ENCODE peak calls at places on chromosomes 4 and X, in eight cellular contexts. X, L, A, S, N, Y, C and I are unnamed samples.

GRCh38 chr4:153643406-153644016 is 40.6 kb upstream of the TLR2 start:
- DNase-seq in L (peak; percentile 59), Y (no peak), A (no peak), X (no peak), S (no peak), C (peak; percentile 54), N (peak; percentile 51), I (peak; percentile 49)

GRCh38 chr4:150078996-150079581 is 844 bp downstream of the DCLK2 start:
- DNase-seq in Y (no peak), L (peak; percentile 72), A (peak; percentile 10), N (peak; percentile 29), C (peak; percentile 5), S (peak; percentile 43), X (no peak), I (peak; percentile 67)

GRCh38 chr4:5573965-5574364 is 134.4 kb downstream of the EVC2 start:
- DNase-seq in X (no peak), C (no peak), L (no peak), A (no peak), N (no peak), Y (no peak), S (no peak), I (no peak)

GRCh38 chrX:25028726-25029125 is 13.0 kb upstream of the ARX start:
- DNase-seq in Y (no peak), A (no peak), C (peak; percentile 71), X (no peak), S (no peak), L (peak; percentile 74), N (peak; percentile 56), I (no peak)

GRCh38 chrX:153537526-153538295 is 20.3 kb downstream of the ATP2B3 start:
- DNase-seq in L (no peak), N (no peak), C (no peak), S (no peak), X (no peak), A (no peak), Y (no peak), I (no peak)

GRCh38 chrX:46268429-46268828 is 276.8 kb downstream of the ZNF674 start:
- DNase-seq in N (peak; percentile 25), A (no peak), Y (no peak), C (peak; percentile 85), L (peak; percentile 48), X (no peak), S (no peak), I (peak; percentile 29)

GRCh38 chrX:147832707-147833348 is 78.9 kb upstream of the FMR1 start:
- DNase-seq in X (no peak), L (no peak), A (no peak), N (no peak), C (no peak), Y (no peak), S (no peak), I (no peak)

GRCh38 chrX:47690175-47690574 is 31.2 kb upstream of the UXT start:
- DNase-seq in Y (no peak), L (peak; percentile 29), A (no peak), C (no peak), S (no peak), X (no peak), N (peak; percentile 7), I (no peak)

GRCh38 chr4:127781303-127782024 is 658 bp upstream of the HSPA4L start:
- DNase-seq in A (peak; percentile 18), S (no peak), C (no peak), N (peak; percentile 70), L (peak; percentile 81), X (no peak), Y (peak; percentile 28), I (peak; percentile 83)

GRCh38 chr4:73189274-73189810 is 69.3 kb downstream of the ANKRD17 start:
- DNase-seq in S (no peak), N (no peak), Y (no peak), A (no peak), X (no peak), L (no peak), C (no peak), I (no peak)

GRCh38 chrX:106246511-106246910 is 78.4 kb downstream of the PWWP3B start:
- DNase-seq in N (peak; percentile 9), X (no peak), Y (no peak), C (peak; percentile 73), L (no peak), S (no peak), A (no peak), I (no peak)

GRCh38 chrX:81202413-81202794 is 502 bp downstream of the SH3BGRL start:
- DNase-seq in A (no peak), X (no peak), N (no peak), S (no peak), C (peak; percentile 28), Y (no peak), L (peak; percentile 35), I (peak; percentile 25)

GRCh38 chr4:175891863-175892262 is 79.8 kb upstream of the GPM6A start:
- DNase-seq in Y (no peak), S (no peak), A (no peak), C (peak; percentile 2), L (peak; percentile 50), X (no peak), N (peak; percentile 12), I (peak; percentile 63)

GRCh38 chr4:80189956-80190671 is 7.2 kb upstream of the PRDM8 start:
- DNase-seq in C (no peak), N (peak; percentile 46), S (no peak), Y (no peak), L (peak; percentile 25), A (no peak), X (no peak), I (no peak)
- H3K4me3 ChIP-seq in C (no peak overlapping the region), N (no peak overlapping the region), S (no peak overlapping the region), Y (no peak overlapping the region), L (no peak overlapping the region), A (no peak overlapping the region), X (peak overlapping the region; percentile 45), I (no peak overlapping the region)

GRCh38 chrX:68880846-68881513 is 52.2 kb downstream of the EFNB1 start:
- DNase-seq in A (no peak), Y (no peak), N (no peak), C (no peak), S (no peak), X (no peak), L (no peak), I (no peak)

GRCh38 chrX:68877606-68878005 is 48.8 kb downstream of the EFNB1 start:
- DNase-seq in S (no peak), C (no peak), X (no peak), L (no peak), Y (no peak), A (no peak), N (no peak), I (no peak)

GRCh38 chrX:68881911-68882310 is 53.1 kb downstream of the EFNB1 start:
- DNase-seq in X (no peak), C (no peak), Y (no peak), N (no peak), A (no peak), S (no peak), L (no peak), I (no peak)

GRCh38 chrX:68876731-68877130 is 47.9 kb downstream of the EFNB1 start:
- DNase-seq in L (no peak), S (no peak), X (no peak), C (no peak), Y (no peak), N (no peak), A (no peak), I (no peak)

DNA sequence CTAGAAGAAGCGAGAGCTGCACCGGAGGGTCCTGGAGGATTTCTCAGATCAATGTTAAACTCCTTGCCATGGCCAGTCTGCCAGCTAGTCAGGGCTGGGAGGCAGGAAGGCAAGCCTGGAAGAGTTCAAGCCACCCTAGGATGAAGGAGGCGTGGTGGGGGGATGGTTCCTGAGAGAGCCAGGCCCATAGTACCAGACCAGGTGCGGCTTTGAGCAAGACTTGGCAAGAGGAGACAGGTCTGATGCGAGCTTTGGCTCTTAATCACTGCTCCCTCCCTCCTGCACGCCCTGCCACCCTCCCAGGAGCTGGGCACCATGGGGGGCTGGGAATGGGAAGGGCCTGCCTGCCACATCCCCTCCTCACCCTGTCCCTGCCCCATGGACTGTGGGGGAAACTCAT is 50.2 kb downstream of the EFNB1 start:
- DNase-seq in Y (no peak), X (no peak), A (no peak), S (no peak), N (no peak), C (peak; percentile 85), L (no peak), I (no peak)
- H3K27me3 ChIP-seq in Y (no peaks in the 10 kb centered on the region), X (no peaks in the 10 kb centered on the region), A (no peaks in the 10 kb centered on the region), S (no peaks in the 10 kb centered on the region), N (peaks cover 5% of the 10 kb centered on the region), C (no peaks in the 10 kb centered on the region), L (no peaks in the 10 kb centered on the region), I (peaks cover 49% of the 10 kb centered on the region)

GRCh38 chrX:134570899-134571298 is 87.4 kb downstream of the PLAC1 start:
- DNase-seq in S (no peak), A (no peak), N (no peak), C (no peak), Y (no peak), X (no peak), L (no peak), I (peak; percentile 40)
- H3K4me3 ChIP-seq in S (no peak overlapping the region), A (no peak overlapping the region), N (no peak overlapping the region), C (no peak overlapping the region), Y (no peak overlapping the region), X (no peak overlapping the region), L (no peak overlapping the region), I (no peak overlapping the region)

GRCh38 chr4:92304636-92305035 is 870 bp downstream of the GRID2 start:
- DNase-seq in L (no peak), Y (no peak), S (no peak), N (peak; percentile 7), X (no peak), A (no peak), C (no peak), I (peak; percentile 10)

GRCh38 chr4:92307886-92308285 is 4.1 kb downstream of the GRID2 start:
- DNase-seq in A (no peak), L (no peak), C (no peak), N (no peak), X (no peak), Y (no peak), S (no peak), I (no peak)

GRCh38 chr4:92305878-92306520 is 2.2 kb downstream of the GRID2 start:
- DNase-seq in A (no peak), C (no peak), Y (no peak), L (no peak), X (no peak), S (no peak), N (no peak), I (no peak)

GRCh38 chr4:92305148-92305877 is 1.5 kb downstream of the GRID2 start:
- DNase-seq in A (no peak), Y (no peak), L (peak; percentile 51), S (no peak), C (peak; percentile 29), X (no peak), N (peak; percentile 71), I (peak; percentile 72)

GRCh38 chr4:92307156-92307555 is 3.4 kb downstream of the GRID2 start:
- DNase-seq in N (no peak), L (no peak), A (no peak), Y (no peak), S (no peak), X (no peak), C (no peak), I (no peak)
- H3K27me3 ChIP-seq in N (peaks cover 38% of the 10 kb centered on the region), L (peaks cover 59% of the 10 kb centered on the region), A (peaks cover 34% of the 10 kb centered on the region), Y (peaks cover 3% of the 10 kb centered on the region), S (peaks cover 38% of the 10 kb centered on the region), X (peaks cover 9% of the 10 kb centered on the region), C (peaks cover 47% of the 10 kb centered on the region), I (peaks cover 40% of the 10 kb centered on the region)